ENCODE peak calls at places on chromosomes 5 and 9, in ten cellular contexts. R is HEK293T, G is fibroblast of mammary gland, L is tibial artery, E is GM03348, P is HT-29, K is fibroblast of the conjunctiva, A is fibroblast of villous mesenchyme, D is pons, B is neuronal stem cell. T is an unnamed sample.

GRCh38 chr5:147448766-147449165 is 61.1 kb downstream of the DPYSL3 start:
- DNase-seq in R (no peak), G (no peak), L (no peak), E (peak), P (no peak), K (no peak), A (peak), D (no peak), B (no peak), T (no peak)

GRCh38 chr9:30774326-30774725 is 1610.1 kb upstream of the ACO1 start:
- DNase-seq in R (peak), G (no peak), L (no peak), E (no peak), P (peak), K (no peak), A (no peak), D (no peak), B (no peak), T (no peak)

GRCh38 chr9:80954521-80954920 is 734.8 kb downstream of the TLE1 start:
- DNase-seq in R (no peak), G (no peak), L (no peak), E (no peak), P (no peak), K (no peak), A (no peak), D (no peak), B (no peak), T (peak)

GRCh38 chr5:130138406-130139060 is 234.3 kb downstream of the CHSY3 start:
- DNase-seq in R (no peak), G (peak), L (no peak), E (no peak), P (no peak), K (peak), A (no peak), D (no peak), B (no peak), T (peak)

GRCh38 chr5:156469636-156470035 is 142.7 kb downstream of the SGCD start:
- DNase-seq in R (no peak), G (no peak), L (no peak), E (no peak), P (no peak), K (no peak), A (no peak), D (peak), B (no peak), T (no peak)

GRCh38 chr5:72485366-72486052 is 21.7 kb downstream of the ZNF366 start:
- DNase-seq in R (no peak), G (no peak), L (no peak), E (no peak), P (no peak), K (no peak), A (no peak), D (no peak), B (no peak), T (peak)

GRCh38 chr9:134404376-134405358 is 78.4 kb downstream of the RXRA start:
- DNase-seq in R (no peak), G (no peak), L (peak), E (no peak), P (no peak), K (no peak), A (no peak), D (no peak), B (no peak), T (no peak)

GRCh38 chr9:107309271-107309670 is 26.2 kb downstream of the RAD23B start:
- DNase-seq in R (no peak), G (no peak), L (no peak), E (no peak), P (no peak), K (no peak), A (no peak), D (no peak), B (no peak), T (no peak)

GRCh38 chr9:25677301-25678146 is 720 bp downstream of the TUSC1 start:
- DNase-seq in R (peak), G (peak), L (peak), E (peak), P (peak), K (peak), A (peak), D (peak), B (peak), T (peak)

GRCh38 chr5:172179032-172179989 is 8.7 kb downstream of the STK10 start:
- DNase-seq in R (no peak), G (peak), L (no peak), E (no peak), P (no peak), K (no peak), A (peak), D (peak), B (no peak), T (peak)

GRCh38 chr9:117718701-117719100 is 14.5 kb downstream of the TLR4 start:
- DNase-seq in R (no peak), G (peak), L (no peak), E (no peak), P (no peak), K (no peak), A (no peak), D (no peak), B (no peak), T (no peak)